ENCODE peak calls at places on chromosomes 16 and 17, in six cellular contexts. Z is transverse colon, X is cardiac fibroblast, E is hepatocyte, M is AG09309, P is neural progenitor cell. C is an unnamed sample.

GRCh38 chr17:927611-928461 is 51.7 kb downstream of the NXN start:
- DNase-seq in Z (no peak), X (peak), E (peak), M (peak), P (peak), C (peak)

GRCh38 chr17:61488878-61489718 is 36.9 kb downstream of the TBX4 start:
- DNase-seq in Z (peak), X (no peak), E (peak), M (no peak), P (no peak), C (no peak)

GRCh38 chr17:57001541-57001940 is 23.6 kb downstream of the SCPEP1 start:
- DNase-seq in Z (no peak), X (no peak), E (no peak), M (no peak), P (no peak), C (no peak)

GRCh38 chr17:63448655-63449054 is 2.5 kb upstream of the CYB561 start:
- DNase-seq in Z (no peak), X (no peak), E (no peak), M (no peak), P (no peak), C (no peak)

GRCh38 chr16:22262460-22262859 is 34.7 kb upstream of the POLR3E start:
- DNase-seq in Z (no peak), X (no peak), E (no peak), M (no peak), P (no peak), C (no peak)

GRCh38 chr16:53546988-53547391 is 44.0 kb upstream of the AKTIP start:
- DNase-seq in Z (no peak), X (peak), E (peak), M (no peak), P (peak), C (no peak)

GRCh38 chr16:27718767-27719445 is 169.0 kb downstream of the KATNIP start:
- DNase-seq in Z (no peak), X (no peak), E (no peak), M (no peak), P (peak), C (no peak)

GRCh38 chr16:3182608-3183444 is 5.2 kb upstream of the OR1F1 start:
- DNase-seq in Z (peak), X (peak), E (no peak), M (no peak), P (peak), C (peak)

GRCh38 chr17:29283496-29283895 is 10.5 kb downstream of the NUFIP2 start:
- DNase-seq in Z (no peak), X (no peak), E (no peak), M (no peak), P (no peak), C (no peak)

GRCh38 chr17:57422574-57423164 is 166.3 kb downstream of the MSI2 start:
- DNase-seq in Z (no peak), X (peak), E (no peak), M (peak), P (no peak), C (no peak)

GRCh38 chr17:82943339-82943738 is 103.5 kb upstream of the ZNF750 start:
- DNase-seq in Z (no peak), X (no peak), E (no peak), M (no peak), P (no peak), C (no peak)

GRCh38 chr16:12320298-12320706 is 343.8 kb downstream of the SNX29 start:
- DNase-seq in Z (no peak), X (no peak), E (no peak), M (no peak), P (no peak), C (no peak)

GRCh38 chr16:2720063-2720455 is at the start of gene PRSS27:
- DNase-seq in Z (peak), X (no peak), E (no peak), M (no peak), P (peak), C (no peak)

GRCh38 chr17:54745862-54746261 is 154.8 kb upstream of the TOM1L1 start:
- DNase-seq in Z (no peak), X (no peak), E (no peak), M (no peak), P (no peak), C (no peak)

DNA sequence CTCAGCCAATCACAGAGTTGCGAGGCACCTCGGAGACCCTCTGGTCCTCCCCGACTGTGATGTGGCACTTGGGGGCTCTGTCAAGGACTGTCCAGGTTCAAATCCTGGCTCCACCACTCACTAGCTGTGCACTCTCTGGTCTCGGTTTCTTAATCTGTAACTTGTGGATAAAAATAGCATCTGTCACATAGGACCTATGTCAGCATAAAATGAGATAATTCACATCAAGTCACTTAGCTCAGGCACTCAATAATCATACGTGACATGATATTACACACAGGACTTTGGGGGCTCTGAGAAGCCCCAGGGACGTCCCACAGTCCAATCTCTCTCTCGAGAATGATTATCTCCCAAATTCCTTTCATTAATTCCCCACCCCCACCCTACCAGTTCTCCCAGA is 166.4 kb downstream of the COPRS start:
- DNase-seq in Z (no peak), X (no peak), E (no peak), M (no peak), P (no peak), C (no peak)
- H3K4me3 ChIP-seq in Z (no peak), X (no peak), E (no peak), M (no peak), P (no peak), C (no peak)

GRCh38 chr16:87851601-87852000 is 17.7 kb downstream of the SLC7A5 start:
- DNase-seq in Z (no peak), X (no peak), E (no peak), M (no peak), P (peak), C (no peak)
- TF ChIP-seq CTCF in Z (no peak), X (no peak), E (no peak), M (no peak), P (no peak), C (no peak)

GRCh38 chr17:59754547-59754946 is 47.1 kb downstream of the VMP1 start:
- DNase-seq in Z (no peak), X (peak), E (peak), M (peak), P (no peak), C (peak)
- H3K4me3 ChIP-seq in Z (no peak), X (no peak), E (no peak), M (no peak), P (no peak), C (no peak)

GRCh38 chr16:16031401-16031800 is 82.0 kb downstream of the ABCC1 start:
- DNase-seq in Z (no peak), X (no peak), E (no peak), M (no peak), P (no peak), C (no peak)

GRCh38 chr16:16032271-16032979 is 83.0 kb downstream of the ABCC1 start:
- DNase-seq in Z (no peak), X (no peak), E (no peak), M (no peak), P (no peak), C (no peak)

GRCh38 chr16:16036359-16036792 is 87.0 kb downstream of the ABCC1 start:
- DNase-seq in Z (no peak), X (no peak), E (no peak), M (no peak), P (peak), C (no peak)

GRCh38 chr16:16030449-16030848 is 81.0 kb downstream of the ABCC1 start:
- DNase-seq in Z (no peak), X (no peak), E (no peak), M (no peak), P (no peak), C (no peak)

GRCh38 chr16:16033208-16033717 is 83.8 kb downstream of the ABCC1 start:
- DNase-seq in Z (no peak), X (no peak), E (no peak), M (no peak), P (no peak), C (no peak)
- TF ChIP-seq CTCF in Z (no peak), X (no peak), E (no peak), M (no peak), P (no peak), C (no peak)

GRCh38 chr16:89111263-89111662 is 17.6 kb downstream of the ACSF3 start:
- DNase-seq in Z (no peak), X (no peak), E (no peak), M (no peak), P (no peak), C (no peak)

GRCh38 chr16:89114159-89114981 is 20.7 kb downstream of the ACSF3 start:
- DNase-seq in Z (peak), X (peak), E (no peak), M (no peak), P (peak), C (no peak)

GRCh38 chr16:89113661-89114060 is 20.0 kb downstream of the ACSF3 start:
- DNase-seq in Z (no peak), X (no peak), E (no peak), M (no peak), P (no peak), C (no peak)

GRCh38 chr16:89113152-89113547 is 19.5 kb downstream of the ACSF3 start:
- DNase-seq in Z (no peak), X (no peak), E (no peak), M (no peak), P (no peak), C (no peak)

DNA sequence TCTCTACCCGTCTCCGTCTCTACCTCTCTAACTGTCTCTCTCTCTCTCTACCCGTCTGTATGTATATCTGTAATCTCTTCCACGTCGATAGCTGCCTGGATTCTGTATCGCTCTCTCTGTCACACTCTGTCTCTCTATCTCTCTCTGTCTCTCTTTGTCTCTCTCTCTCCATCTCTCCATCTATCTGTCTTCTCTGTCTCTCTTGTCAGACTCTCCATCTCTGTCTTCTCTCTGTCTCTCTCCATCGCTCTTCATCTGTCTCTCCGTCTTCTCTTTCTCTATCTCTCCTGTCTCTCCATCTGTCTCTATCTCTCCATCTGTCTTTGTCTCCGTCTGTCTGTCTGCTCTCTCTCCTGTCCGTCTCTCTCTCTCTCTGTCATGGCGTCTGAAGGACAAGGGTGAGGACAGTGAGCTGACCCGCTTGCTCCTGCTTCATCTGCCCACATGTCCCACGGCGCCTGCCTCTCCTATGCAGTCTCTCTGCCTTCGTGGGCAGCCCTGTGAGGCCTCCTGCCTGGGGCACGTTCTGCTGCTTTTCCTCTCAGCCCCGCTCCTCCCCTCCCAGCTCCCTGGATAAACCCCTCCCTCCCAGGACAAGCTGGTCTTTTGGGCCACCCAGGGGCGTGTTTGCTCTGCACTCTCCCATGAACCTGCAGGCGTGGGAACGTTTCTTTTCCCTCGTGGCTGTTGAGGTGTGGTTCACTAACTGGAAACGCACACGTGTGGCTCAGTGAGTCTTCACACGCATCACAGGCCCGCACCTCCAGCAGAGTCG is 18.9 kb downstream of the ACSF3 start:
- DNase-seq in Z (no peak), X (no peak), E (no peak), M (no peak), P (no peak), C (no peak)
- H3K4me3 ChIP-seq in Z (no peak), X (no peak), E (no peak), M (no peak), P (no peak), C (no peak)

DNA sequence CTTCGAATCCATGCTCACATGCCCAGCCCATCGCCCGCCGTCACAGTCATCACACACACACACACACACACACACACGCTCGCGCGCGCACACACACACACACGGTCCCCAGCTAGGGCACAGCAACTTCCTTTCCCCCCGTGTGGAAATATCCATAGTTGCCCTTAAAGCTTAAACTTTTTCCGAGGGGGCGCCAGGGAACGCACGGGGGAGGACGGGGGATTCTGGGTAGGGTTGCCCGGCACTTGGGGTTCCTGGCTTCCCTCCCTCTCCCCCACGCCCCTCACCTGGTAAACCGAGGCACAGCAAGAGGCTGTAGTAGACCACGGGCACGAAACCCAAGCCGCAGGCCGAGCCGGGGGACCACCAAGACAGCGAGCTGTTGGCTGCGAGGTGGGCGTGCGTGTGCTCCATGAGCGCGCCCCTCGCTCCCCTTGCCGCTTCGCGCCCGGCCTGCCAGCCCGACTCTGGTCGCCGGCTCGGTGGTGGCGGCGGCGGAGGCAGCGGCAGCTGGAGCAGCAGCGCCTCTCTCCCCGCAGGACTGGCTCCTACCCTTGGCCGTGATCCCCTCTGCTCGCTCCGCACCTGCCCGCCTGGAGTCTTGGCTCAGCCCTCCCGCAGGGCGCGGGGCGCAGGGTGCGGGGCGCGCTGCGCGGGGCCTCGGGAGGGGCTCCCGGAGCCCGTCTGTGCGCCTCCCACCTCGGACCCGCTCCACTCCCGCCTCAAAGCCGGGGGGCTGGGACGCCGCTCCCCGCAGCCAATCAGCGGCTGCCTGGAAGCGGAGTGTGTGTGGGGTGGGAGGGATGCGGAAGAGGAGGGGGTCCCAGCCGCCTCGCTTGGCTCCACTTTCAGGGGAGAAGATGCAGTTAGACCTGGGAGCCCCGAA is at the start of gene GPR139:
- DNase-seq in Z (no peak), X (no peak), E (peak), M (no peak), P (peak), C (no peak)
- TF ChIP-seq CTCF in Z (no peak), X (no peak), E (no peak), M (no peak), P (no peak), C (no peak)

GRCh38 chr17:76153640-76154039 is 12.6 kb upstream of the FOXJ1 start:
- DNase-seq in Z (no peak), X (peak), E (no peak), M (no peak), P (peak), C (peak)

GRCh38 chr17:76153202-76153601 is 12.2 kb upstream of the FOXJ1 start:
- DNase-seq in Z (no peak), X (no peak), E (no peak), M (no peak), P (no peak), C (no peak)

GRCh38 chr17:76152580-76152979 is 11.5 kb upstream of the FOXJ1 start:
- DNase-seq in Z (no peak), X (no peak), E (no peak), M (no peak), P (no peak), C (no peak)

GRCh38 chr17:76150712-76151622 is 9.9 kb upstream of the FOXJ1 start:
- DNase-seq in Z (no peak), X (no peak), E (no peak), M (no peak), P (no peak), C (no peak)

GRCh38 chr17:76151896-76152454 is 10.9 kb upstream of the FOXJ1 start:
- DNase-seq in Z (no peak), X (no peak), E (no peak), M (no peak), P (no peak), C (no peak)
- H3K4me3 ChIP-seq in Z (no peak), X (no peak), E (no peak), M (no peak), P (no peak), C (no peak)

GRCh38 chr16:56641166-56641565 is 2.7 kb downstream of the MT1A start:
- DNase-seq in Z (no peak), X (no peak), E (no peak), M (no peak), P (no peak), C (no peak)

GRCh38 chr16:56645838-56646237 is 5.8 kb upstream of the MT1B start:
- DNase-seq in Z (no peak), X (no peak), E (no peak), M (no peak), P (no peak), C (no peak)

GRCh38 chr16:56643080-56643778 is 4.8 kb downstream of the MT1A start:
- DNase-seq in Z (peak), X (peak), E (peak), M (no peak), P (peak), C (peak)

GRCh38 chr16:56645311-56645710 is 6.4 kb upstream of the MT1B start:
- DNase-seq in Z (no peak), X (no peak), E (no peak), M (no peak), P (no peak), C (no peak)

GRCh38 chr16:56643833-56644232 is 5.4 kb downstream of the MT1A start:
- DNase-seq in Z (no peak), X (no peak), E (no peak), M (no peak), P (no peak), C (no peak)
- TF ChIP-seq CTCF in Z (no peak), X (no peak), E (no peak), M (no peak), P (no peak), C (no peak)

C was measured in fibroblast of villous mesenchyme.